ENCODE peak calls at places on chromosomes 2 and 18, in six cellular contexts. J is upper lobe of left lung, R is A549, L is heart right ventricle, N is OCI-LY7, I is iPS DF 6.9. X is an unnamed sample. For H3K4me1, the result is how much of the 10 kb centered on the place peaks cover.

GRCh38 chr2:39778233-39778632 is 825 bp downstream of the THUMPD2 start:
- DNase-seq in N (no peak), R (peak), L (no peak), I (no peak), J (no peak), X (no peak)

GRCh38 chr18:12747530-12748315 is 44.9 kb downstream of the PSMG2 start:
- DNase-seq in L (no peak), N (no peak), I (no peak), J (no peak), R (no peak), X (no peak)

GRCh38 chr2:158967114-158967730 is 1.2 kb upstream of the TANC1 start:
- DNase-seq in I (no peak), L (no peak), J (no peak), R (no peak), N (no peak), X (no peak)

GRCh38 chr2:190267302-190267701 is 52.3 kb downstream of the HIBCH start:
- DNase-seq in I (no peak), R (peak), L (no peak), N (no peak), J (no peak), X (no peak)

GRCh38 chr2:225207471-225207870 is 165.2 kb upstream of the DOCK10 start:
- DNase-seq in J (no peak), R (no peak), I (no peak), N (no peak), L (no peak), X (no peak)

GRCh38 chr2:207256476-207257207 is 90.9 kb upstream of the KLF7 start:
- DNase-seq in N (no peak), I (no peak), J (no peak), R (no peak), L (no peak), X (no peak)

GRCh38 chr18:653512-653911 is 3.9 kb upstream of the TYMS start:
- DNase-seq in L (no peak), R (no peak), I (no peak), N (no peak), J (no peak), X (no peak)

GRCh38 chr2:192655916-192656315 is 461.2 kb upstream of the TMEFF2 start:
- DNase-seq in N (no peak), I (no peak), L (no peak), J (no peak), R (no peak), X (no peak)

GRCh38 chr2:15965564-15966019 is 25.2 kb downstream of the MYCN start:
- DNase-seq in R (no peak), J (no peak), N (no peak), I (no peak), L (no peak), X (no peak)

GRCh38 chr18:79458131-79458838 is 62.6 kb downstream of the NFATC1 start:
- DNase-seq in R (peak), I (no peak), J (peak), N (no peak), L (peak), X (peak)

GRCh38 chr2:26534098-26534864 is 56.4 kb upstream of the OTOF start:
- DNase-seq in I (no peak), L (no peak), N (no peak), J (no peak), R (no peak), X (peak)

GRCh38 chr2:128600606-128601297 is 282.1 kb upstream of the HS6ST1 start:
- DNase-seq in L (no peak), J (peak), R (no peak), I (no peak), N (peak), X (no peak)

DNA sequence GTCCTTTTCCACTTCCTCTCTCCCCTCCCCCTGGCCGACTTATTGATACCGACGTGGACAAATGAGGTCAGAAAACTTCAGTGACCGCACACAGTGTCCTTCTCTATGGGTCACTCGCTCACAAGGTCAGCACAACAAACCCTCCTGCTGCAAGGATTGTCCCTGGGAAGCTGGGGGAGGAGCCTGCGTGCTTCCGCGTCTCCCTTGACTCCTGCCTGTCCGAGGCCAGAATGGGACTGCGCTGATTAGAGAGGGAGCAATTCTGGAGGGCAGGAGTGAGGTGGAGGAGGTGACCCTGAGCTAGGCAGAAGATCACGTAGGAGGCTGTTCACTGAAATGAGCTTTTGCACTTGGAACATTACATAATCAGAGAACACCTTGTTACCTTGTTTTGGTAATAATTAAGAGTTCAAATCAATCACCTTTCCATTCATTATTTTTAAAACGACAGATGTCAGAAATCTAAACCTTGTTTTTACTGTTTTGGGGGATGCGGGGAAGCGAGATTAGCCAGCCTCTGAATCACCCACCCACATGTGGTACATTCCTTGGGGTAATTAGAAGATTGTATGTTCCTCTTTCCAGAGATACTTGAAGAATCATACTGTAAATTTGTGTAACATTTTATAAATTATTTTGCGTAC is 70.6 kb downstream of the CTAGE1 start:
- DNase-seq in N (no peak), L (peak), R (no peak), J (peak), I (no peak), X (peak)
- H3K27ac ChIP-seq in N (no peak), L (peak), R (no peak), J (peak), I (no peak), X (peak)

GRCh38 chr2:164535280-164536025 is 85.8 kb downstream of the GRB14 start:
- DNase-seq in N (no peak), L (no peak), I (no peak), R (no peak), J (no peak), X (no peak)
- H3K4me3 ChIP-seq in N (no peak), L (no peak), I (no peak), R (no peak), J (no peak), X (no peak)

DNA sequence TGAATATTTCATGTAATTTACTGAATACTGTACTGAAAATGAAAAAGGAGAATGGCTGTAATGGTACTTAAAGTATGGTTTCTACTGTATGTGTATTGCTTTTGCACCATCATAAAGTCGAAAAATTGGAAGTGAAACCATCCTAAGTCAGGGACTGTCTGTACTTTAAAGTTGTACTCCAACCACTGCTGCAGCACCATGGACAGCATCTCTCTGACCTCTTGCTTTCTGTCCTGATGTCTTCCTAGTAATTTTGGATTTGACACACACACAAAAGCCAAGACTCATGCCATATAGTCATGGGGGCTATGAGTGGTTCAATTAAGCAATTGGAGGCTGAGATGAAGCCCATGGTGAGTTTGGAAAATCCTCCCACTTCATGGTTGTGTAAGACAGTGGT is 256.3 kb upstream of the PKDCC start:
- DNase-seq in R (no peak), L (no peak), J (no peak), N (peak), I (no peak), X (no peak)
- H3K4me1 ChIP-seq in R (under half), L (under half), J (under half), N (under half), I (under half), X (under half)

DNA sequence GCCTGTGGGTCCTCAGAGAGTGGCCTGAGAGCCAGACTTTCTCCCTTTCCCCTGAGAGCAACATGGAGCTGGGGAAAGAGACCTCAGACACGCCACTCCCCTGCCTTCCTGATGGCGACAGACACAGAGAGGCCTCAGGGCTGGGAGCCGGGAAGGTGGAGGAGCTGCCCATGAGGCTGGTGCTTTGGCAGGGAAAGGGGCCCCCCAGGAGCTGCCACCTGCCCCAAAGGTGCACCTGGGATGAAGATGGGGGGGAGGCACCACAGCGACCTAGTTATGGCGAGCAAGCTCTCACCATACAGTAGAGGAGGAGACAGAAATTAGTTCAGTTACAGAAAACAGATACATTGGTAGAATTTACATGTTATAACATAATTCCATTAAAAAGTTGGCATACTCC is 80.7 kb upstream of the PXDN start:
- DNase-seq in N (no peak), J (no peak), R (no peak), I (no peak), L (no peak), X (no peak)
- H3K27ac ChIP-seq in N (no peak), J (no peak), R (no peak), I (no peak), L (no peak), X (no peak)

GRCh38 chr2:235954281-235954680 is 213.9 kb downstream of the GBX2 start:
- DNase-seq in N (no peak), J (no peak), I (no peak), R (no peak), L (no peak), X (no peak)

GRCh38 chr2:235952714-235953113 is 215.5 kb downstream of the GBX2 start:
- DNase-seq in J (no peak), R (no peak), N (no peak), L (no peak), I (no peak), X (no peak)

GRCh38 chr2:235950473-235950809 is 217.7 kb downstream of the GBX2 start:
- DNase-seq in L (no peak), J (no peak), I (peak), N (no peak), R (no peak), X (no peak)

GRCh38 chr2:235949567-235950472 is 218.4 kb downstream of the GBX2 start:
- DNase-seq in N (no peak), L (no peak), R (no peak), J (no peak), I (no peak), X (no peak)

DNA sequence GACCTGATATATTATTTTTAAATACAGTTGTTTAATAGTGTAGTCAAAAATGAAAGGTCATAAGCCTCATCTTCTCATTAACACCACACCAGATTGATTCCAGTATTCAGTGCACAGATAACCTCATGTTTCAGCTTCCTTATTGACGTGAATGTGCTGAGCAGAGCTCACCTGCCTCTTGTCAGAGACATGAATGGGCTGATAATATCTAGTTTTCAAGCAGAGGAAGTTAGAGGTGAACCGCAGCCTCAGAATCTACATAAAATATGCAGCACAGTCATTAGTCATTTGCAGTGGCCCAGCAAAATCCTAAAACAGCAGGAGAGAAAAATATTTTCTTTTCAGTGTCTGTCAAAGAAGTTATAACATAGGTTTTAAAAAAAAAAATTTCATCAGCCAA is 216.2 kb downstream of the GBX2 start:
- DNase-seq in J (no peak), L (no peak), I (no peak), R (no peak), N (no peak), X (no peak)
- H3K4me3 ChIP-seq in J (no peak), L (no peak), I (no peak), R (no peak), N (no peak), X (no peak)

DNA sequence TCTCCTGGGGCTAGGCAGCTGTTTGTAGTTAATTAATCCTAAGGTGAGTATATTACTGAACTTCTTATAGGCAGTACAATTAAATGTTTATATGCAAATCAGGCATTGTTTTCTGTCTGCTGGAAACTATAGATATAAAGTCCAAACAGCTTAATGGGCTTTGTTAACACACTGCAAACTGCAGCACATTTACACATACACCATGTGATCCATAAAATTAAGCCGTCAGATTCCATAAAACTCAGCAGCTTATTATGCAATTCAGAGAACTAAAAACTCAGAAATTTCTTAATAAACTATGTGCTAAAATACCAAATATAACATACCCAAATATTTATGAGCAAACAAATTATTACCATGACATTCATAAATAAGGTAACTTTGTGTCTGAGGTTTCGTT is 7.6 kb downstream of the SF3B1 start:
- DNase-seq in I (no peak), R (no peak), N (no peak), L (no peak), J (no peak), X (no peak)
- H3K4me1 ChIP-seq in I (under half), R (under half), N (under half), L (half or more), J (half or more), X (under half)

X was measured in kidney.